ENCODE peak calls at places on chromosomes 2 and 18, in nine cellular contexts. Z is CD4-positive, alpha-beta T cell; X is A549; R is heart right ventricle; K is psoas muscle; Y is activated T-cell treated with anti-CD3 and anti-CD28 coated beads, Interleukin-2, amount 50 U/mL, for 72 hours; M is upper lobe of left lung; F is left lung; W is right cardiac atrium. P is an unnamed sample.

GRCh38 chr2:237207641-237208040 is 122.0 kb downstream of the COPS8 start:
- ATAC-seq in F (peak), M (peak), X (no peak), Z (no peak), W (peak), K (peak), R (peak), Y (no peak), P (no peak)

GRCh38 chr18:28034567-28034966 is 142.4 kb downstream of the CDH2 start:
- ATAC-seq in W (no peak), R (no peak), K (no peak), Z (no peak), M (no peak), F (no peak), X (no peak), Y (no peak), P (no peak)

GRCh38 chr2:61959381-61960293 is 54.2 kb downstream of the COMMD1 start:
- ATAC-seq in K (no peak), Z (no peak), Y (no peak), X (no peak), F (no peak), W (no peak), M (no peak), R (no peak), P (no peak)

GRCh38 chr2:10901160-10901559 is 10.6 kb upstream of the KCNF1 start:
- ATAC-seq in Z (no peak), M (no peak), Y (no peak), W (no peak), X (peak), R (no peak), F (no peak), K (no peak), P (no peak)

GRCh38 chr18:66682855-66683322 is 79.0 kb upstream of the CDH19 start:
- ATAC-seq in W (peak), X (no peak), K (no peak), Y (no peak), M (peak), F (no peak), Z (no peak), R (peak), P (no peak)

GRCh38 chr2:218878941-218879761 is 1.5 kb upstream of the WNT10A start:
- ATAC-seq in M (no peak), W (no peak), F (no peak), Z (no peak), Y (no peak), K (no peak), X (no peak), R (no peak), P (no peak)

GRCh38 chr2:86292571-86293515 is 44.6 kb downstream of the REEP1 start:
- ATAC-seq in Y (no peak), X (no peak), F (no peak), Z (no peak), R (no peak), M (no peak), W (no peak), K (no peak), P (no peak)

GRCh38 chr2:64666810-64667438 is 13.2 kb upstream of the SERTAD2 start:
- ATAC-seq in X (no peak), K (no peak), F (no peak), W (no peak), Y (peak), R (peak), M (no peak), Z (peak), P (peak)

GRCh38 chr18:23071285-23071684 is 64.0 kb upstream of the CABLES1 start:
- ATAC-seq in M (peak), K (no peak), Y (peak), X (no peak), W (peak), R (peak), Z (peak), F (peak), P (peak)

GRCh38 chr2:55965966-55966365 is 42.4 kb upstream of the EFEMP1 start:
- ATAC-seq in K (no peak), Z (no peak), Y (no peak), X (no peak), M (peak), F (peak), W (peak), R (peak), P (no peak)

GRCh38 chr18:35050004-35050623 is 8.9 kb downstream of the MAPRE2 start:
- ATAC-seq in Y (peak), M (peak), W (peak), Z (peak), R (peak), F (peak), X (no peak), K (no peak), P (peak)

GRCh38 chr18:72935744-72936143 is 68.0 kb upstream of the NETO1 start:
- ATAC-seq in Z (no peak), X (peak), Y (no peak), F (no peak), R (no peak), K (no peak), M (no peak), W (no peak), P (no peak)

GRCh38 chr2:86706220-86706619 is 13.9 kb upstream of the RMND5A start:
- ATAC-seq in R (peak), K (no peak), W (peak), F (no peak), Z (no peak), M (no peak), Y (no peak), X (no peak), P (no peak)

GRCh38 chr2:102116675-102117471 is 25.7 kb upstream of the IL1R1 start:
- ATAC-seq in R (peak), Z (no peak), F (peak), M (no peak), K (no peak), X (no peak), Y (peak), W (peak), P (peak)

GRCh38 chr18:70160075-70160678 is 45.3 kb downstream of the RTTN start:
- ATAC-seq in R (no peak), W (no peak), F (no peak), Y (peak), Z (no peak), M (no peak), K (no peak), X (no peak), P (peak)

GRCh38 chr2:6444529-6444928 is 421.2 kb downstream of the CMPK2 start:
- ATAC-seq in X (no peak), F (no peak), W (no peak), K (no peak), M (no peak), R (no peak), Z (no peak), Y (no peak), P (no peak)

GRCh38 chr2:189466656-189467055 is 25.4 kb downstream of the WDR75 start:
- ATAC-seq in R (peak), W (no peak), F (peak), X (peak), M (peak), Y (no peak), K (no peak), Z (no peak), P (no peak)

GRCh38 chr2:164624296-164624695 is 3.0 kb upstream of the GRB14 start:
- ATAC-seq in Z (no peak), W (no peak), X (no peak), R (no peak), M (no peak), F (no peak), K (no peak), Y (no peak), P (no peak)

GRCh38 chr18:55856679-55857078 is 268.7 kb upstream of the TCF4 start:
- ATAC-seq in M (no peak), Z (no peak), K (no peak), X (peak), R (no peak), F (no peak), Y (no peak), W (no peak), P (no peak)

GRCh38 chr2:189661957-189662321 is 680 bp downstream of the ASNSD1 start:
- ATAC-seq in Y (no peak), X (peak), R (peak), F (no peak), M (no peak), K (no peak), Z (no peak), W (peak), P (no peak)

GRCh38 chr2:37647941-37648315 is 23.5 kb downstream of the CDC42EP3 start:
- ATAC-seq in R (peak), Z (no peak), M (no peak), Y (no peak), W (no peak), F (peak), X (no peak), K (no peak), P (no peak)

GRCh38 chr18:47992903-47993302 is 62.4 kb upstream of the SMAD2 start:
- ATAC-seq in R (peak), K (no peak), F (no peak), Z (no peak), Y (no peak), M (no peak), W (no peak), X (no peak), P (no peak)

GRCh38 chr18:62999392-62999791 is 284.1 kb downstream of the PHLPP1 start:
- ATAC-seq in W (peak), K (peak), Z (no peak), M (peak), Y (no peak), X (no peak), F (peak), R (peak), P (no peak)

GRCh38 chr18:9696112-9696511 is 12.0 kb upstream of the RAB31 start:
- ATAC-seq in M (no peak), W (peak), Y (no peak), R (no peak), K (no peak), X (no peak), F (no peak), Z (no peak), P (no peak)

GRCh38 chr2:100813527-100813926 is 6.4 kb upstream of the NPAS2 start:
- ATAC-seq in R (peak), K (peak), X (no peak), M (no peak), W (peak), Y (peak), Z (peak), F (peak), P (peak)

GRCh38 chr18:10379511-10379910 is 74.9 kb upstream of the APCDD1 start:
- ATAC-seq in W (no peak), K (no peak), F (no peak), Y (no peak), M (no peak), Z (no peak), X (no peak), R (no peak), P (no peak)

GRCh38 chr2:58030789-58031188 is 15.8 kb upstream of the VRK2 start:
- ATAC-seq in M (no peak), W (no peak), K (no peak), R (no peak), Z (no peak), F (no peak), Y (no peak), X (peak), P (no peak)

GRCh38 chr2:70190086-70190412 is 770 bp downstream of the C2orf42 start:
- ATAC-seq in W (peak), R (peak), F (peak), K (peak), X (peak), M (peak), Y (no peak), Z (no peak), P (no peak)

P was measured in activated T-helper 17 cell treated with anti-CD3 and anti-CD28 coated beads, Interleukin-2, amount 50 U/mL, for 72 hours.